ENCODE peak calls at places on chromosomes 2 and 18, in ten cellular contexts. U, S, Q, J, X, W, T, B, A and I are unnamed samples.

GRCh38 chr2:239328306-239329191 is 72.3 kb downstream of the HDAC4 start:
- DNase-seq in U (peak), S (no peak), Q (peak), J (peak), X (peak), W (peak), T (no peak), B (no peak), A (peak), I (no peak)

GRCh38 chr2:149716687-149717086 is 129.1 kb upstream of the MMADHC start:
- DNase-seq in U (no peak), S (no peak), Q (no peak), J (no peak), X (no peak), W (no peak), T (no peak), B (no peak), A (no peak), I (no peak)

GRCh38 chr2:105373895-105374401 is 24.9 kb downstream of the FHL2 start:
- DNase-seq in U (no peak), S (no peak), Q (no peak), J (no peak), X (no peak), W (peak), T (no peak), B (no peak), A (no peak), I (no peak)

GRCh38 chr2:147863835-147864234 is 19.0 kb downstream of the ACVR2A start:
- DNase-seq in U (peak), S (no peak), Q (no peak), J (no peak), X (no peak), W (no peak), T (no peak), B (no peak), A (no peak), I (no peak)

GRCh38 chr2:48250943-48251342 is 279.0 kb upstream of the STON1 start:
- DNase-seq in U (no peak), S (no peak), Q (no peak), J (no peak), X (no peak), W (no peak), T (no peak), B (no peak), A (peak), I (no peak)

GRCh38 chr2:213227458-213227857 is 56.8 kb upstream of the SPAG16 start:
- DNase-seq in U (no peak), S (no peak), Q (no peak), J (no peak), X (no peak), W (no peak), T (no peak), B (no peak), A (no peak), I (no peak)

GRCh38 chr18:47809420-47809819 is 121.0 kb downstream of the SMAD2 start:
- DNase-seq in U (no peak), S (no peak), Q (no peak), J (no peak), X (no peak), W (no peak), T (no peak), B (no peak), A (no peak), I (no peak)

GRCh38 chr2:223538920-223539440 is 63.2 kb downstream of the SCG2 start:
- DNase-seq in U (no peak), S (no peak), Q (no peak), J (no peak), X (no peak), W (no peak), T (no peak), B (no peak), A (no peak), I (no peak)

GRCh38 chr2:162839419-162839818 is 852 bp upstream of the KCNH7 start:
- DNase-seq in U (no peak), S (no peak), Q (no peak), J (no peak), X (no peak), W (no peak), T (no peak), B (no peak), A (no peak), I (no peak)

GRCh38 chr2:231259104-231259503 is 60.7 kb downstream of the ARMC9 start:
- DNase-seq in U (no peak), S (no peak), Q (no peak), J (no peak), X (no peak), W (no peak), T (no peak), B (no peak), A (no peak), I (no peak)

GRCh38 chr2:94990956-94991355 is 34.6 kb upstream of the MAL start:
- DNase-seq in U (no peak), S (no peak), Q (no peak), J (no peak), X (no peak), W (no peak), T (no peak), B (no peak), A (no peak), I (no peak)

GRCh38 chr2:201777043-201777442 is 3.7 kb downstream of the ALS2 start:
- DNase-seq in U (no peak), S (no peak), Q (no peak), J (no peak), X (no peak), W (no peak), T (no peak), B (no peak), A (peak), I (no peak)

GRCh38 chr2:40178971-40179370 is 272.9 kb downstream of the SLC8A1 start:
- DNase-seq in U (no peak), S (no peak), Q (no peak), J (no peak), X (no peak), W (no peak), T (no peak), B (no peak), A (peak), I (no peak)

GRCh38 chr2:43877782-43878464 is 39.2 kb downstream of the ABCG8 start:
- DNase-seq in U (peak), S (peak), Q (peak), J (no peak), X (peak), W (no peak), T (peak), B (peak), A (peak), I (no peak)

GRCh38 chr2:20049631-20050030 is 1.8 kb downstream of the LAPTM4A start:
- DNase-seq in U (peak), S (no peak), Q (no peak), J (no peak), X (no peak), W (no peak), T (no peak), B (no peak), A (peak), I (no peak)

GRCh38 chr2:24461685-24462084 is 29.4 kb upstream of the NCOA1 start:
- DNase-seq in U (no peak), S (no peak), Q (peak), J (no peak), X (no peak), W (no peak), T (no peak), B (no peak), A (no peak), I (no peak)

GRCh38 chr2:222319576-222320440 is 21.0 kb upstream of the PAX3 start:
- DNase-seq in U (no peak), S (no peak), Q (no peak), J (no peak), X (peak), W (no peak), T (no peak), B (no peak), A (no peak), I (no peak)

GRCh38 chr2:32355976-32356734 is 668 bp upstream of the BIRC6 start:
- DNase-seq in U (no peak), S (no peak), Q (no peak), J (no peak), X (no peak), W (no peak), T (no peak), B (no peak), A (no peak), I (no peak)

GRCh38 chr2:191675807-191676667 is 1.9 kb upstream of the NABP1 start:
- DNase-seq in U (peak), S (no peak), Q (peak), J (no peak), X (no peak), W (peak), T (no peak), B (no peak), A (no peak), I (no peak)

GRCh38 chr18:4017479-4017878 is 437.6 kb downstream of the DLGAP1 start:
- DNase-seq in U (no peak), S (peak), Q (peak), J (no peak), X (no peak), W (no peak), T (no peak), B (peak), A (peak), I (no peak)

GRCh38 chr2:191470306-191470705 is 207.6 kb upstream of the NABP1 start:
- DNase-seq in U (no peak), S (no peak), Q (no peak), J (no peak), X (no peak), W (no peak), T (no peak), B (no peak), A (no peak), I (no peak)

GRCh38 chr2:119212139-119212800 is 11.4 kb upstream of the STEAP3 start:
- DNase-seq in U (no peak), S (no peak), Q (no peak), J (no peak), X (no peak), W (no peak), T (no peak), B (no peak), A (no peak), I (no peak)

GRCh38 chr2:46431481-46432235 is 47.7 kb upstream of the TMEM247 start:
- DNase-seq in U (no peak), S (no peak), Q (no peak), J (no peak), X (no peak), W (no peak), T (no peak), B (no peak), A (peak), I (no peak)

GRCh38 chr2:8644605-8645175 is 37.2 kb upstream of the ID2 start:
- DNase-seq in U (no peak), S (no peak), Q (peak), J (no peak), X (no peak), W (no peak), T (no peak), B (no peak), A (no peak), I (no peak)

GRCh38 chr2:223601932-223602676 is at the start of gene SCG2:
- DNase-seq in U (peak), S (peak), Q (peak), J (peak), X (peak), W (peak), T (peak), B (peak), A (peak), I (no peak)

GRCh38 chr2:143030127-143030526 is 99.1 kb upstream of the ARHGAP15 start:
- DNase-seq in U (no peak), S (no peak), Q (no peak), J (no peak), X (no peak), W (no peak), T (no peak), B (no peak), A (peak), I (no peak)

GRCh38 chr18:21081425-21081824 is 30.2 kb downstream of the ROCK1 start:
- DNase-seq in U (no peak), S (no peak), Q (no peak), J (no peak), X (no peak), W (no peak), T (no peak), B (no peak), A (no peak), I (no peak)

GRCh38 chr2:42830922-42831574 is 38.7 kb upstream of the HAAO start:
- DNase-seq in U (no peak), S (no peak), Q (peak), J (peak), X (no peak), W (no peak), T (no peak), B (no peak), A (no peak), I (no peak)

GRCh38 chr2:30412392-30413321 is 34.4 kb upstream of the LCLAT1 start:
- DNase-seq in U (no peak), S (no peak), Q (no peak), J (peak), X (peak), W (peak), T (no peak), B (no peak), A (peak), I (no peak)

GRCh38 chr18:8706981-8707940 is 1.9 kb downstream of the MTCL1 start:
- DNase-seq in U (peak), S (no peak), Q (no peak), J (peak), X (peak), W (no peak), T (peak), B (no peak), A (peak), I (peak)

GRCh38 chr2:119407430-119408220 is 24.0 kb upstream of the TMEM37 start:
- DNase-seq in U (peak), S (peak), Q (peak), J (peak), X (no peak), W (peak), T (peak), B (peak), A (peak), I (no peak)

GRCh38 chr2:144686518-144687215 is 166.7 kb upstream of the ZEB2 start:
- DNase-seq in U (no peak), S (no peak), Q (no peak), J (no peak), X (no peak), W (no peak), T (no peak), B (no peak), A (no peak), I (no peak)

DNA sequence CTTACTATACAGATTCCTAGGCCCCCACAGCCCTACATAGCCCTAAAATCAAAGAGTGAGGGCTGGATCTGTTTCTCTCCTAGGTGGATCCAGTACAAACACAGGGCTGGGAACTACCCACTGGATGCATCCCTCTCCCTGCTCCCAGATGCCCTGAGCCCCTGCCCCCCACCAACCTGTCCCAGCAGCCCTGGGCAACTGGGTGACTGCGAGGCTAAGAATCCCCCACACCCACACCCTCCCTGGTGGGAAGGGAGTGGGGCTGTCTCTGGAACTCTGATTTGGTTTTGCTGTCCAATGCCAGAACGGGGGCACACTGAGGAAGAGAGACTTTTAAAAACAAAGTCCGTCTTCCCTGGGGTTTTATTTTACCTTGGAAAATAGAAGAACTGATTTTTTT is 113.1 kb downstream of the SMAD7 start:
- DNase-seq in U (no peak), S (no peak), Q (no peak), J (no peak), X (no peak), W (no peak), T (no peak), B (no peak), A (no peak), I (no peak)
- TF ChIP-seq CTCF in U (no peak), S (no peak), Q (no peak), J (no peak), X (no peak), W (no peak), T (no peak), B (no peak), A (no peak), I (no peak)

GRCh38 chr2:118186110-118186857 is 98.0 kb downstream of the INSIG2 start:
- DNase-seq in U (peak), S (peak), Q (no peak), J (peak), X (peak), W (peak), T (peak), B (peak), A (peak), I (peak)
- TF ChIP-seq POLR2A in U (peak), S (peak), Q (no peak), J (peak), X (peak), W (peak), T (peak), B (no peak), A (peak), I (no peak)

DNA sequence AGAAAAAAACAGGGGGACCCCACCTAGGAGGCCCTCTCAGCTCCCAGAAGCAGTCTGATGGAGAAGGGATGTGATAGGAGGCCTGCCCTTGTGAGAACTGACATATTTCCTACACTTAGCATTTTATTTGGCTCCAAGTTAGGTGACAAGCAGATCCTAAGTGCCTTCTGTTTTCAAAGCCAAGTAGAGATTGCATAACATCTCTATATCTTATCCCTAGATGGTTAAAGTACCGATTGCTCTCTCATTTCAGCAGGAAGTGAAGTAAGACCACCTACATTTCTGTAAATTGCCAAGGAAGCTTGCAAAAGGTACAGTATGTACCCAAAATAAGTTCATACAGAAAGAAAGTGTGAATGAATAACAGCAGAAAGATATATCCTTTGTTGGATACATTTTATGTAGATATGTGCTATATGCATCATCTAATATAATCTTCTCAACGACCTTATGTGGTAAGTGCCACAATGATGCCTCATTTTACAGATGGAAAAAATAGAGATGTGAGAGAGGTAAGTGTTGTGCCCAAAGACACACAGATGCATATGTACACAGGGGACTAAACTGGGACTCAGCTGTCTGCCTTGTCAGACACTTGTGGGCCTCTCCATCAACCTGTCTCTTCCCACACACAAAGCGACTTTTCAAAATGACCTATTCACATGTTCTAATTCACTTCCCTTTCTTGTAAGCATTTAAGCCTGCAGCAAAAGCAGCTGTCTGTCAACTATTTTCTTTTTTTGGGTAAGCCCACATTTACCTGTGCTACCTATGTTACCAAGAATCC is 38.9 kb downstream of the DHRS9 start:
- DNase-seq in U (no peak), S (no peak), Q (no peak), J (no peak), X (no peak), W (no peak), T (no peak), B (no peak), A (no peak), I (no peak)
- TF ChIP-seq CTCF in U (no peak), S (no peak), Q (no peak), J (no peak), X (no peak), W (no peak), T (no peak), B (no peak), A (no peak), I (no peak)

DNA sequence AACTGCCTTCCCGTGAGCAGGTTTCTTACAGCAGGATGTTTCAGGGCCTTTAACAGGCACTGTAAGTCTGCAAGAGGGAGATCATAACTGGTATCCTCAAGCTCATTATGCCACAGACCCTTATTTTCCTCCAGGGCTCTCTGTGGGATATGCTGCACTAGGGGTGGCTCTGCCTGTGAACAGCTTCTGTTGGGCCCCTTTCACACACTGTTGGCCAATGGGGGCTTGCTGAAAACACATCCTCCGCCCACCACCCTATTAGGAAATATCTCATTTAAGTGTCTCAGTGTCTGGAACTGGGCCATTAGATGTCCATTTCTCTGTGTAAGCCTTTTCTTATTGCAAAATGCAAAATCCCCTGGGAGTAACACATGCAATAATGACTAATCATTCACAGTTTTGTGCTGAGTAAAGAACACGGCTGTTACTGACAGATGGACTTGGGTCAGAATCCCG is 414.3 kb upstream of the HS6ST1 start:
- DNase-seq in U (no peak), S (no peak), Q (no peak), J (no peak), X (no peak), W (no peak), T (no peak), B (no peak), A (peak), I (peak)
- TF ChIP-seq POLR2A in U (no peak), S (no peak), Q (no peak), J (no peak), X (no peak), W (no peak), T (no peak), B (no peak), A (no peak), I (no peak)

DNA sequence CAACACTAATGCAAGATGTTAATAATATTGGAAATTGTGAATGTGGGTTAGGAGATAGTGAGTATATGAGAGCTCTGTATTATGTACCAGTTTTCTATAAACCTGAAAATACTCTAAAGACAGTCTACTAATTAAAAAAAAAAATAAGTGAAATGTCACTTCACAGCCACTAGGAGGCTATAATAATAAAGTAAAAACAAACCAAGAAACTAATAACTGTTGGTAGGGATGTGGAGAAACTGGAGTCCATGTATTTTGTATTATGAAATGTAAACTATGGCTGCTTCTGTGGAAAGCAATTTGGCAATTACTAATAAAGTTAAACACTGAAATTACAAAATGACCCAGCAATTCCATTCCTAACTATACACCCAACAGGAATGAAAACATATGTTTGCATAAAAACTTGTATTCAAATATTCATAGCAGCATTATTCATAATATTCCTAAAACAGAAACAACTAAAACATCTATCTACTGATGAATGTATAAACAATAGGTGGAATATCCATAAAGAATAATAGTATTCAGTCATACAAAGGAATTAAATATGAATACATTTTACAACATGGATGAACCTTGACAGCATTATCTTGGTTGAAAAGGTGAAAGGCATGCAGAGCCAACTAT is 36.2 kb downstream of the CCDC178 start:
- DNase-seq in U (peak), S (no peak), Q (no peak), J (no peak), X (no peak), W (no peak), T (no peak), B (no peak), A (no peak), I (no peak)
- TF ChIP-seq CTCF in U (peak), S (no peak), Q (no peak), J (peak), X (no peak), W (peak), T (peak), B (no peak), A (peak), I (peak)

GRCh38 chr2:181457741-181458425 is 697 bp downstream of the ITGA4 start:
- DNase-seq in U (peak), S (no peak), Q (no peak), J (peak), X (peak), W (peak), T (peak), B (no peak), A (peak), I (no peak)

GRCh38 chr2:181454990-181455520 is 2.1 kb upstream of the ITGA4 start:
- DNase-seq in U (no peak), S (no peak), Q (no peak), J (no peak), X (no peak), W (no peak), T (no peak), B (no peak), A (no peak), I (no peak)

GRCh38 chr2:181456660-181457120 is 496 bp upstream of the ITGA4 start:
- DNase-seq in U (no peak), S (no peak), Q (no peak), J (peak), X (peak), W (peak), T (no peak), B (no peak), A (peak), I (no peak)

GRCh38 chr2:181458881-181459280 is 1.7 kb downstream of the ITGA4 start:
- DNase-seq in U (no peak), S (no peak), Q (no peak), J (no peak), X (no peak), W (no peak), T (no peak), B (no peak), A (no peak), I (no peak)

GRCh38 chr2:181457121-181457740 is at the start of gene ITGA4:
- DNase-seq in U (peak), S (peak), Q (no peak), J (peak), X (peak), W (peak), T (peak), B (no peak), A (peak), I (no peak)
- TF ChIP-seq POLR2A in U (no peak), S (no peak), Q (no peak), J (no peak), X (no peak), W (no peak), T (no peak), B (no peak), A (no peak), I (no peak)